ENCODE peak calls at places on chromosomes 16 and 17, in eight cellular contexts. L is fibroblast of lung; I is Panc1; W is heart right ventricle; N is CD4-positive, alpha-beta T cell; Y is cardiac muscle cell; K is fibroblast of mammary gland; P is AG04450. V is an unnamed sample.

GRCh38 chr17:78168906-78169793 is 769 bp downstream of the SYNGR2 start:
- DNase-seq in L (no peak), I (no peak), W (peak; percentile 58), N (peak; percentile 50), Y (no peak), K (no peak), P (no peak), V (peak; percentile 75)

GRCh38 chr16:67311607-67312449 is 14.7 kb downstream of the KCTD19 start:
- DNase-seq in L (peak; percentile 99), I (peak; percentile 94), W (no peak), N (no peak), Y (peak; percentile 97), K (peak; percentile 100), P (peak; percentile 100), V (peak; percentile 74)

GRCh38 chr16:68866933-68867332 is 23.6 kb downstream of the TANGO6 start:
- DNase-seq in L (no peak), I (no peak), W (no peak), N (no peak), Y (no peak), K (no peak), P (no peak), V (no peak)

GRCh38 chr17:3916013-3916696 is at the start of gene P2RX1:
- DNase-seq in L (no peak), I (no peak), W (no peak), N (no peak), Y (peak; percentile 84), K (no peak), P (no peak), V (no peak)

GRCh38 chr16:19520861-19521331 is 1.0 kb downstream of the GDE1 start:
- DNase-seq in L (peak; percentile 39), I (peak; percentile 20), W (no peak), N (no peak), Y (peak; percentile 36), K (peak; percentile 74), P (no peak), V (peak; percentile 36)

GRCh38 chr17:70318061-70318460 is 148.7 kb downstream of the KCNJ2 start:
- DNase-seq in L (peak; percentile 29), I (no peak), W (no peak), N (no peak), Y (no peak), K (peak; percentile 16), P (no peak), V (no peak)

GRCh38 chr17:59175076-59175475 is 19.5 kb downstream of the PRR11 start:
- DNase-seq in L (no peak), I (no peak), W (no peak), N (no peak), Y (no peak), K (no peak), P (no peak), V (no peak)

GRCh38 chr16:86222965-86223551 is 287.3 kb upstream of the FOXF1 start:
- DNase-seq in L (peak; percentile 99), I (peak; percentile 13), W (no peak), N (no peak), Y (peak; percentile 78), K (peak; percentile 93), P (peak; percentile 94), V (no peak)

GRCh38 chr17:47735536-47736011 is 2.5 kb downstream of the TBX21 start:
- DNase-seq in L (no peak), I (no peak), W (no peak), N (no peak), Y (no peak), K (no peak), P (no peak), V (peak; percentile 83)

GRCh38 chr17:79835953-79836951 is 3.0 kb downstream of the CBX4 start:
- DNase-seq in L (peak; percentile 63), I (no peak), W (no peak), N (no peak), Y (peak; percentile 58), K (no peak), P (no peak), V (no peak)

GRCh38 chr17:8875416-8875815 is 7.9 kb upstream of the PIK3R6 start:
- DNase-seq in L (no peak), I (no peak), W (no peak), N (no peak), Y (no peak), K (no peak), P (no peak), V (no peak)

GRCh38 chr16:55443855-55444254 is 35.1 kb upstream of the MMP2 start:
- DNase-seq in L (no peak), I (no peak), W (no peak), N (no peak), Y (no peak), K (no peak), P (no peak), V (no peak)

GRCh38 chr17:66149562-66149961 is 42.4 kb downstream of the CEP112 start:
- DNase-seq in L (no peak), I (no peak), W (no peak), N (no peak), Y (no peak), K (no peak), P (no peak), V (no peak)

GRCh38 chr17:2025622-2026309 is 632 bp upstream of the RTN4RL1 start:
- DNase-seq in L (peak; percentile 72), I (no peak), W (peak; percentile 78), N (no peak), Y (peak; percentile 75), K (peak; percentile 65), P (no peak), V (peak; percentile 70)

GRCh38 chr17:65013613-65014391 is 42.7 kb downstream of the GNA13 start:
- DNase-seq in L (peak; percentile 93), I (no peak), W (no peak), N (no peak), Y (peak; percentile 89), K (peak; percentile 89), P (peak; percentile 68), V (peak; percentile 41)

GRCh38 chr16:47538472-47538871 is 77.3 kb downstream of the PHKB start:
- DNase-seq in L (no peak), I (no peak), W (no peak), N (no peak), Y (no peak), K (no peak), P (no peak), V (no peak)

GRCh38 chr17:29112780-29113295 is 67.4 kb downstream of the MYO18A start:
- DNase-seq in L (no peak), I (no peak), W (peak; percentile 52), N (no peak), Y (peak; percentile 81), K (peak; percentile 64), P (no peak), V (no peak)

GRCh38 chr17:43540821-43541674 is 5.1 kb downstream of the ETV4 start:
- DNase-seq in L (peak; percentile 50), I (no peak), W (no peak), N (no peak), Y (peak; percentile 44), K (peak; percentile 49), P (no peak), V (no peak)

GRCh38 chr16:56281256-56281805 is 90.0 kb downstream of the GNAO1 start:
- DNase-seq in L (no peak), I (no peak), W (no peak), N (no peak), Y (no peak), K (peak; percentile 2), P (no peak), V (no peak)

GRCh38 chr16:21996923-21997692 is 3.8 kb downstream of the PDZD9 start:
- DNase-seq in L (no peak), I (no peak), W (no peak), N (no peak), Y (no peak), K (no peak), P (no peak), V (no peak)

GRCh38 chr17:55549140-55549539 is 37.9 kb upstream of the SMIM36 start:
- DNase-seq in L (no peak), I (no peak), W (no peak), N (no peak), Y (peak; percentile 36), K (no peak), P (no peak), V (peak; percentile 30)
- TF ChIP-seq CTCF in L (peak; percentile 17), I (peak; percentile 33), W (peak; percentile 10), N (no peak), Y (peak; percentile 42), K (peak; percentile 2), P (peak; percentile 40), V (peak; percentile 16)

GRCh38 chr16:77374384-77374783 is 60.5 kb downstream of the ADAMTS18 start:
- DNase-seq in L (no peak), I (no peak), W (no peak), N (no peak), Y (no peak), K (no peak), P (no peak), V (no peak)

GRCh38 chr16:77375396-77375795 is 59.4 kb downstream of the ADAMTS18 start:
- DNase-seq in L (no peak), I (no peak), W (no peak), N (no peak), Y (no peak), K (no peak), P (no peak), V (no peak)

GRCh38 chr16:77373726-77374125 is 61.1 kb downstream of the ADAMTS18 start:
- DNase-seq in L (no peak), I (no peak), W (no peak), N (no peak), Y (no peak), K (no peak), P (no peak), V (no peak)

GRCh38 chr16:77376358-77376757 is 58.5 kb downstream of the ADAMTS18 start:
- DNase-seq in L (no peak), I (no peak), W (no peak), N (no peak), Y (no peak), K (peak; percentile 2), P (no peak), V (peak; percentile 23)
- TF ChIP-seq CTCF in L (no peak), I (peak; percentile 34), W (no peak), N (no peak), Y (no peak), K (peak; percentile 20), P (no peak), V (peak; percentile 36)

GRCh38 chr17:81866440-81867122 is 4.6 kb downstream of the ARHGDIA start:
- DNase-seq in L (peak; percentile 16), I (no peak), W (no peak), N (no peak), Y (peak; percentile 28), K (peak; percentile 27), P (no peak), V (no peak)
- TF ChIP-seq CTCF in L (no peak), I (no peak), W (no peak), N (no peak), Y (no peak), K (no peak), P (no peak), V (no peak)

DNA sequence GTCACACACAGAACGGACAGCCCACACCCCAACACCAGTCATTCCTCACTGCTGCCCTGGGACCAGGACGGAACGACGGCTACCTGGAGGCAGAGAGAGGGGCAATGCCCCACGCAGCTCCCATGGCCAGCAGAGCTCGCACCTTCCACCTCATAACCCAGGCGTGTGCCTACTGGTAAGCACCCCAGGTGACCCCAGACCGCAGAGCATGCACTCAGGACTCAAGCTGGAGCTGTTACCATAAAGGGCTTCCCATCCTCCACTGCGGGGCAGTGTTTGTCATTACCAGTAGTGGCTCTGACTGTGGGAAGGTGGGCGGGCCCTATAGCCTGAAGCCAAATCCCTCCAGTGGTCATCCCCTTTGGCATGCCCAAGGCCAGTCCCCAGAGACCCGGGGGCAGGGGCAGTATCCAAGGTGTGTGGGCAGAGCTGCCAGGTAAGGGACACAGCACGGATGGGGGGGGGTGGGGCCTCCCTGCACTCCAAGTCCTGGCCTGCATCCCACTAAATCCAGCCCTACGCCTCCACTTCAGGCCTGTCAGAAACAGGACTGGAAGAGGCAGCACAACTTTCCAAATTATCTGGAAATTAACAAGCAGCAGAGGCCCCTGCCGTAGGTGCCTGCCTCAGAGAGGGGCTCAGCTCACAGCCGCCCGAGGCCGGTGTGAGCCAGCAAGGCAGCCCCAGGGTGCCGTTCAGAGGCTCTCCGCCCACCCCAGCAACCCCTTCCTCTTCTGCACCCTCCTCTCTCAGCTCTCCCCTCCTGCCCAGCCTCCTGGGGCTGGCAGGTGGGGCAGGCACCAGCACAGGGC is 4.8 kb upstream of the BCAR1 start:
- DNase-seq in L (no peak), I (no peak), W (peak; percentile 36), N (no peak), Y (no peak), K (no peak), P (no peak), V (no peak)
- TF ChIP-seq CTCF in L (no peak), I (no peak), W (no peak), N (no peak), Y (no peak), K (no peak), P (no peak), V (no peak)